ENCODE peak calls at places on chromosome 3, in five cellular contexts. C, Y, W, I and K are unnamed samples.
A peak's percentile ranks its signal among the peaks of the same experiment; 100 is the strongest.

GRCh38 chr3:74267583-74268184 is 346.8 kb downstream of the CNTN3 start:
- DNase-seq in C (no peak), Y (peak; percentile 64), W (no peak), I (peak; percentile 2), K (peak; percentile 46)

GRCh38 chr3:51962854-51963530 is 4.3 kb downstream of the PCBP4 start:
- DNase-seq in C (no peak), Y (no peak), W (no peak), I (no peak), K (no peak)

GRCh38 chr3:44887101-44887500 is 12.7 kb downstream of the TGM4 start:
- DNase-seq in C (no peak), Y (no peak), W (no peak), I (no peak), K (no peak)

GRCh38 chr3:40299721-40300335 is 9.7 kb upstream of the EIF1B start:
- DNase-seq in C (no peak), Y (peak; percentile 82), W (no peak), I (no peak), K (no peak)

GRCh38 chr3:47421741-47422649 is 41.2 kb downstream of the PTPN23 start:
- DNase-seq in C (no peak), Y (no peak), W (no peak), I (no peak), K (no peak)

GRCh38 chr3:36244728-36245127 is 135.6 kb upstream of the STAC start:
- DNase-seq in C (no peak), Y (no peak), W (no peak), I (no peak), K (no peak)

GRCh38 chr3:58607816-58608215 is 30.6 kb upstream of the FAM107A start:
- DNase-seq in C (no peak), Y (no peak), W (no peak), I (no peak), K (no peak)

GRCh38 chr3:189898559-189899153 is 222.0 kb downstream of the P3H2 start:
- DNase-seq in C (no peak), Y (no peak), W (no peak), I (no peak), K (no peak)

GRCh38 chr3:156421534-156421933 is 133.4 kb downstream of the SSR3 start:
- DNase-seq in C (no peak), Y (no peak), W (no peak), I (no peak), K (no peak)

GRCh38 chr3:40550168-40550567 is 25.4 kb downstream of the ZNF621 start:
- DNase-seq in C (no peak), Y (no peak), W (no peak), I (no peak), K (no peak)

GRCh38 chr3:72996121-72996472 is 514 bp upstream of the PPP4R2 start:
- DNase-seq in C (peak; percentile 74), Y (no peak), W (no peak), I (no peak), K (no peak)

GRCh38 chr3:167913218-167913902 is 177.8 kb downstream of the SERPINI1 start:
- DNase-seq in C (no peak), Y (peak; percentile 11), W (no peak), I (no peak), K (no peak)

GRCh38 chr3:25843332-25843731 is 53.4 kb downstream of the OXSM start:
- DNase-seq in C (no peak), Y (peak; percentile 34), W (no peak), I (no peak), K (no peak)

GRCh38 chr3:11220230-11220629 is 52.0 kb upstream of the ATG7 start:
- DNase-seq in C (no peak), Y (no peak), W (no peak), I (no peak), K (no peak)

GRCh38 chr3:190130037-190130436 is 9.3 kb upstream of the P3H2 start:
- DNase-seq in C (no peak), Y (no peak), W (no peak), I (no peak), K (no peak)

GRCh38 chr3:177589921-177590336 is 392.6 kb upstream of the TBL1XR1 start:
- DNase-seq in C (no peak), Y (no peak), W (no peak), I (no peak), K (no peak)

GRCh38 chr3:179020112-179020511 is 51.5 kb downstream of the ZMAT3 start:
- DNase-seq in C (no peak), Y (no peak), W (no peak), I (no peak), K (no peak)

GRCh38 chr3:149489060-149489690 is 14.7 kb downstream of the TM4SF4 start:
- DNase-seq in C (no peak), Y (no peak), W (no peak), I (no peak), K (no peak)

GRCh38 chr3:153614563-153614962 is 452.5 kb downstream of the RAP2B start:
- DNase-seq in C (no peak), Y (peak; percentile 29), W (no peak), I (no peak), K (no peak)

GRCh38 chr3:55885721-55886120 is 398.6 kb upstream of the WNT5A start:
- DNase-seq in C (no peak), Y (no peak), W (no peak), I (no peak), K (no peak)

GRCh38 chr3:126100216-126100615 is 16.3 kb upstream of the SLC41A3 start:
- DNase-seq in C (peak; percentile 58), Y (no peak), W (no peak), I (no peak), K (no peak)

GRCh38 chr3:138434875-138435772 is 708 bp downstream of the ESYT3 start:
- DNase-seq in C (no peak), Y (no peak), W (peak; percentile 19), I (peak; percentile 38), K (no peak)

GRCh38 chr3:146865175-146865755 is 260.1 kb upstream of the PLSCR5 start:
- DNase-seq in C (no peak), Y (no peak), W (no peak), I (no peak), K (no peak)

GRCh38 chr3:48507256-48508061 is 3.5 kb upstream of the SHISA5 start:
- DNase-seq in C (no peak), Y (peak; percentile 77), W (peak; percentile 37), I (peak; percentile 70), K (no peak)

GRCh38 chr3:55307622-55308021 is 179.5 kb downstream of the WNT5A start:
- DNase-seq in C (no peak), Y (no peak), W (no peak), I (no peak), K (no peak)

GRCh38 chr3:134955874-134956273 is 160.8 kb downstream of the EPHB1 start:
- DNase-seq in C (no peak), Y (no peak), W (no peak), I (no peak), K (no peak)

GRCh38 chr3:20539666-20540460 is 353.9 kb upstream of the SGO1 start:
- DNase-seq in C (no peak), Y (no peak), W (no peak), I (no peak), K (no peak)

GRCh38 chr3:55795736-55796135 is 308.6 kb upstream of the WNT5A start:
- DNase-seq in C (no peak), Y (no peak), W (no peak), I (no peak), K (no peak)